ENCODE peak calls at places on chromosomes 12 and 14, in five cellular contexts. P, U, R, N and Y are unnamed samples.

GRCh38 chr14:68730811-68731425 is 61.9 kb downstream of the ZFP36L1 start:
- DNase-seq in P (peak; percentile 79), U (no peak), R (no peak), N (no peak), Y (no peak)

GRCh38 chr12:117724545-117724944 is 244.2 kb downstream of the KSR2 start:
- DNase-seq in P (no peak), U (no peak), R (no peak), N (no peak), Y (no peak)

GRCh38 chr12:96177013-96177412 is 17.2 kb upstream of the ELK3 start:
- DNase-seq in P (no peak), U (no peak), R (no peak), N (no peak), Y (no peak)

GRCh38 chr14:54818201-54819133 is 84.2 kb downstream of the GCH1 start:
- DNase-seq in P (peak; percentile 44), U (no peak), R (no peak), N (no peak), Y (no peak)

GRCh38 chr12:76685246-76685678 is 78.7 kb upstream of the ZDHHC17 start:
- DNase-seq in P (peak; percentile 56), U (peak; percentile 37), R (peak; percentile 19), N (no peak), Y (no peak)

GRCh38 chr14:97554597-97554996 is 757.4 kb downstream of the VRK1 start:
- DNase-seq in P (no peak), U (no peak), R (no peak), N (no peak), Y (no peak)

GRCh38 chr12:126998747-126999285 is 1268.2 kb upstream of the TMEM132C start:
- DNase-seq in P (peak; percentile 87), U (no peak), R (no peak), N (no peak), Y (no peak)

GRCh38 chr12:129673807-129674206 is 230.0 kb downstream of the TMEM132D start:
- DNase-seq in P (no peak), U (no peak), R (no peak), N (no peak), Y (no peak)

GRCh38 chr12:50174971-50175715 is 8.0 kb upstream of the CERS5 start:
- DNase-seq in P (peak; percentile 83), U (no peak), R (no peak), N (peak; percentile 67), Y (peak; percentile 56)

GRCh38 chr14:38774162-38774561 is 328.9 kb downstream of the SEC23A start:
- DNase-seq in P (no peak), U (no peak), R (no peak), N (no peak), Y (no peak)

GRCh38 chr12:30730011-30730410 is 24.7 kb downstream of the CAPRIN2 start:
- DNase-seq in P (no peak), U (no peak), R (no peak), N (no peak), Y (no peak)

GRCh38 chr14:90248594-90248993 is 7.8 kb upstream of the PSMC1 start:
- DNase-seq in P (no peak), U (no peak), R (no peak), N (no peak), Y (no peak)

GRCh38 chr12:41663487-41664258 is 475.6 kb downstream of the PDZRN4 start:
- DNase-seq in P (peak; percentile 39), U (no peak), R (no peak), N (no peak), Y (no peak)

GRCh38 chr12:105539735-105540134 is 209.2 kb downstream of the C12orf75 start:
- DNase-seq in P (no peak), U (no peak), R (no peak), N (no peak), Y (no peak)

GRCh38 chr12:124361074-124361965 is 66.4 kb downstream of the RFLNA start:
- DNase-seq in P (no peak), U (no peak), R (peak; percentile 37), N (no peak), Y (no peak)

GRCh38 chr12:9364224-9365176 is 156.3 kb upstream of the PZP start:
- DNase-seq in P (peak; percentile 62), U (no peak), R (no peak), N (no peak), Y (peak; percentile 30)

GRCh38 chr12:2976581-2976996 is 17.4 kb downstream of the TEAD4 start:
- DNase-seq in P (no peak), U (no peak), R (no peak), N (no peak), Y (no peak)

GRCh38 chr14:89227490-89227834 is 189.6 kb downstream of the FOXN3 start:
- DNase-seq in P (no peak), U (no peak), R (no peak), N (no peak), Y (no peak)
- H3K27ac ChIP-seq in P (no peak overlapping the region), U (peak overlapping the region; percentile 18), R (no peak overlapping the region), N (no peak overlapping the region), Y (no peak overlapping the region)

DNA sequence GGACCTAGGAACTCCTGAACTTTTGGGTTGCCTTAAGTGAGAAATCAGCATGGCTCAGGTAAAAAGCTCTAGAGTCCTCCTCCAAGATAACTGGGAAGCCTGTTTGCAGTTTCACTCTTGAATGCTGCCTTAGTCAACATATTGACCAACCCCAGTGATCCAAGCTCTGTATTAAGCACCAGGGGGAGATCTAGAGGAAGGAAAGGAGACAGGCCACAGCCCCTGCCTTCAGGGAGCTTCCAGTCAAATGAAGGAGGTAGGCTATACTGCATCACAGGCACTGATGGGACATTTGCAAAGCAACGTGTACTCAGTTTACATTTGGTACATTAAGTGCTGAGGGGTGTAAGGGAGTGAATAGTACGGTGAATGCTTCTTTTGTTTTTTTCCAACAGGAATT is 1.2 kb upstream of the CSAD start:
- DNase-seq in P (no peak), U (no peak), R (no peak), N (no peak), Y (no peak)
- H3K27ac ChIP-seq in P (no peak overlapping the region), U (peak overlapping the region; percentile 98), R (peak overlapping the region; percentile 92), N (peak overlapping the region; percentile 52), Y (peak overlapping the region; percentile 89)

GRCh38 chr14:61524211-61524806 is 171.0 kb upstream of the HIF1A start:
- DNase-seq in P (no peak), U (no peak), R (no peak), N (no peak), Y (no peak)
- H3K27ac ChIP-seq in P (no peak overlapping the region), U (peak overlapping the region; percentile 92), R (peak overlapping the region; percentile 79), N (peak overlapping the region; percentile 34), Y (peak overlapping the region; percentile 37)

DNA sequence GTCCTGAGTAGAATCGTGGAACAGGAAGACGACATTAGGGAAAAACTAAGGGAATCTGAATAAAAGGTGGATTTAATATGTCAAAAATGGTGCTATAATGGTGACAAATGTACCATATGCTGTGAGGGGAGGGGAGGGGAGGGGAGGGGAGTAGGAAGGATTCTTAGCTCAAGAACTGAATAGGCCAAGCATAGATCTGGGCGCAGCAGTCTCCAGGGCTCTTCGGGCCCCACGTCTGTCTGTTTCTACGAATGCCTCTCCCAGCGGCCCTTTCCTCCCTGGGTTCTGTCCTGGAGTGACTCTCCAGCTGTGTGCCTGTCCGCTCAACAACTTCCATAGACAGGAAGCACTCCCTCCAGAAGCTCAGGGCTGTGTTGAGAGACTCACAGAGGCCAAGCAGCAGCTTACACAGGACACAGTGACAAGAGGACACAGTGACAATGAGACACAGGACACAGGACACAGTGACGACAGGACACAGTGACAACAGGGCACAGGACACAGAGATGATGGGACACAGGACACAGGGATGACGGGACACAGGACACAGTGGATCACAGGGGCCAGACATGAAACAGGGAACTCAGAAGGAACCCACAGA is 42.4 kb upstream of the PPP2R5C start:
- DNase-seq in P (no peak), U (no peak), R (no peak), N (no peak), Y (no peak)
- H3K27ac ChIP-seq in P (no peak overlapping the region), U (peak overlapping the region; percentile 80), R (peak overlapping the region; percentile 21), N (no peak overlapping the region), Y (no peak overlapping the region)

DNA sequence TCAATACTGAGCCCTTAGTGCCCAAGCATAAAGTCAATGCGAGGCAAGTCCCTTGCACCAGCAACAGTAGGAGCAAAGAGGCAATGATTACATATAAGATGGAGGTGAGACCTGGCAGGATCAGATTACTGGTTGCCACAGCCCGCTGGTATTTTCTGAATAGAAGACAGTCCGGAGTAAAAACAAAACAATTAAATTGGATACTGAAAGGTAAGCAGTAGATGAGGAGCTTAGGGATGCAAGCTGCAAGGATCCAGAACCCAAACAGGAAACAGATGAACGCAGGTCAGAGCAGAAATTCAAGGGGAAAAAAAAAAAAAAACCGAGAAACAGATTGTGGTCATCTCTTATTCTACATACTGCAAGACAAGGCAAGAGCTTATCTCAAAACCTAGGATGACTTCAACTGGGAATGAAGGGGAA is 119.6 kb downstream of the MED13L start:
- DNase-seq in P (peak; percentile 22), U (no peak), R (no peak), N (no peak), Y (no peak)
- H3K27ac ChIP-seq in P (no peak overlapping the region), U (no peak overlapping the region), R (no peak overlapping the region), N (no peak overlapping the region), Y (no peak overlapping the region)

GRCh38 chr14:72075649-72076334 is 143.6 kb downstream of the RGS6 start:
- DNase-seq in P (peak; percentile 77), U (no peak), R (no peak), N (no peak), Y (no peak)

GRCh38 chr14:72064501-72064900 is 132.3 kb downstream of the RGS6 start:
- DNase-seq in P (peak; percentile 29), U (no peak), R (no peak), N (no peak), Y (no peak)

DNA sequence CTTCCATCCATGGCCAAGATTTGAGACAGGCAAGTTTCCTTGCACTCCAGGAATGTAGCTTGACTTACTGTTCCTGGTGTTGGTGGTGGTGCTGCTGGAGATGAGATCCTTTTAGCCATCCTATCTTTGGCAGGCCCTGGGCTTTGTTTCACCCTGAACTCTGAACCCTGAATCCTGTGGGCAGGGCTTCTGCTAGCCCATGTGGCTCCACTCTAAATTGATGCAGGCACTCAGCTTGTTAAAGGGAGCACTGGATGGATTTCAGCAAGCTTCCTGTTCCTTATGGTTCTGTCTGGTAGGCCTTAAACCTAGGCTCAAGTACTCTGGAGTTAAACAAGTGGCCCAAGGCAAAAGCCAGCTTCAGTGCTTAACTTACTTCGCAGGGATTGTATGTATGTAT is 138.2 kb downstream of the RGS6 start:
- DNase-seq in P (no peak), U (no peak), R (no peak), N (no peak), Y (no peak)
- H3K27ac ChIP-seq in P (no peak overlapping the region), U (no peak overlapping the region), R (no peak overlapping the region), N (no peak overlapping the region), Y (no peak overlapping the region)

GRCh38 chr12:113133036-113133435 is 2.5 kb downstream of the RASAL1 start:
- DNase-seq in P (no peak), U (no peak), R (no peak), N (no peak), Y (no peak)

GRCh38 chr12:113136128-113136989 is 798 bp upstream of the RASAL1 start:
- DNase-seq in P (no peak), U (no peak), R (no peak), N (peak; percentile 78), Y (peak; percentile 55)

GRCh38 chr12:113136990-113137511 is 1.5 kb upstream of the RASAL1 start:
- DNase-seq in P (no peak), U (no peak), R (no peak), N (no peak), Y (no peak)

GRCh38 chr12:113135178-113136127 is at the start of gene RASAL1:
- DNase-seq in P (peak; percentile 84), U (no peak), R (peak; percentile 35), N (peak; percentile 80), Y (peak; percentile 67)

DNA sequence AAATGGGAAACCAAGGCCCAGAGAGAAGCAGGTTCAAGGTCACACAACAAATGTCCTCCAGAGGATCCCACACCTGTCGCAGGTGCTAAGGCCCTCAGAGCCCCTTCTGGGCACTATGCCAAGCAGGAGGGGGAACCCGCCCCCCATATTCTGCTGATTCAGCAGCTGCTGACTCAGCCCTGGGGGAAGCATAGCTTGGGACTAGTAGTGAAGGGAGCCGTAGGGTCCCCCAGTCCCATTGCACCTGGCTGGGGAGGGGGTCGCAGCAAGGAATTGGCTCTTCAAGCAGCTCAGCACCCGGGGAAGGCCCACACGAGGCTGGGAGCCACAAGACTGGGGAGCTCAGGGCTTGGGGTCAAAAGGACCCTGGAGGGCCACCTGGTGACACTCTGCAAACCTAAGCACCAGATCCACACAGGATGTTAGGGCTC is 1.0 kb downstream of the RASAL1 start:
- DNase-seq in P (no peak), U (no peak), R (no peak), N (no peak), Y (no peak)
- H3K27ac ChIP-seq in P (no peak overlapping the region), U (no peak overlapping the region), R (no peak overlapping the region), N (no peak overlapping the region), Y (no peak overlapping the region)